ENCODE peak calls at places on chromosomes 16 and 17, in ten cellular contexts. E is heart left ventricle, U is psoas muscle, S is RWPE1, W is BE2C, A is pancreas, Z is esophagus squamous epithelium, B is cardiac muscle cell, I is AG09319, G is AG04450. R is an unnamed sample.

GRCh38 chr17:15452746-15453145 is 14.7 kb downstream of the CDRT4 start:
- DNase-seq in W (no peak), G (no peak), A (no peak), U (no peak), Z (no peak), I (no peak), B (no peak), E (no peak), S (no peak), R (no peak)

GRCh38 chr16:57999971-58000705 is at the start of gene ZNF319:
- DNase-seq in G (no peak), E (no peak), Z (no peak), B (peak), I (no peak), A (no peak), W (no peak), S (no peak), U (no peak), R (peak)

GRCh38 chr17:49898547-49899490 is 51.0 kb upstream of the TAC4 start:
- DNase-seq in S (no peak), W (no peak), U (no peak), A (no peak), I (no peak), Z (no peak), B (peak), E (no peak), G (no peak), R (no peak)

GRCh38 chr16:13543850-13544249 is 376.1 kb upstream of the ERCC4 start:
- DNase-seq in E (no peak), Z (no peak), W (no peak), A (no peak), G (no peak), S (no peak), B (no peak), I (no peak), U (no peak), R (no peak)

GRCh38 chr16:83932955-83933673 is 19.9 kb upstream of the OSGIN1 start:
- DNase-seq in B (no peak), S (no peak), G (no peak), E (no peak), I (no peak), W (no peak), Z (no peak), U (no peak), A (no peak), R (no peak)

GRCh38 chr16:21184834-21185233 is 26.4 kb downstream of the LDAF1 start:
- DNase-seq in G (no peak), B (no peak), S (no peak), W (no peak), U (no peak), E (no peak), Z (no peak), A (no peak), I (no peak), R (no peak)

GRCh38 chr17:67993998-67994361 is 2.3 kb downstream of the C17orf58 start:
- DNase-seq in E (no peak), Z (no peak), U (no peak), G (no peak), W (peak), I (no peak), A (no peak), S (peak), B (no peak), R (no peak)

GRCh38 chr16:12289175-12290063 is 312.9 kb downstream of the SNX29 start:
- DNase-seq in E (no peak), G (no peak), I (no peak), B (no peak), W (no peak), U (no peak), S (no peak), Z (no peak), A (no peak), R (no peak)

GRCh38 chr17:40791808-40792436 is 7.8 kb downstream of the KRT28 start:
- DNase-seq in U (no peak), Z (no peak), G (peak), E (no peak), W (no peak), S (peak), A (no peak), I (no peak), B (peak), R (no peak)

GRCh38 chr16:49780436-49780835 is 75.5 kb downstream of the ZNF423 start:
- DNase-seq in B (no peak), U (no peak), Z (no peak), G (no peak), W (no peak), I (no peak), E (no peak), S (no peak), A (no peak), R (no peak)

DNA sequence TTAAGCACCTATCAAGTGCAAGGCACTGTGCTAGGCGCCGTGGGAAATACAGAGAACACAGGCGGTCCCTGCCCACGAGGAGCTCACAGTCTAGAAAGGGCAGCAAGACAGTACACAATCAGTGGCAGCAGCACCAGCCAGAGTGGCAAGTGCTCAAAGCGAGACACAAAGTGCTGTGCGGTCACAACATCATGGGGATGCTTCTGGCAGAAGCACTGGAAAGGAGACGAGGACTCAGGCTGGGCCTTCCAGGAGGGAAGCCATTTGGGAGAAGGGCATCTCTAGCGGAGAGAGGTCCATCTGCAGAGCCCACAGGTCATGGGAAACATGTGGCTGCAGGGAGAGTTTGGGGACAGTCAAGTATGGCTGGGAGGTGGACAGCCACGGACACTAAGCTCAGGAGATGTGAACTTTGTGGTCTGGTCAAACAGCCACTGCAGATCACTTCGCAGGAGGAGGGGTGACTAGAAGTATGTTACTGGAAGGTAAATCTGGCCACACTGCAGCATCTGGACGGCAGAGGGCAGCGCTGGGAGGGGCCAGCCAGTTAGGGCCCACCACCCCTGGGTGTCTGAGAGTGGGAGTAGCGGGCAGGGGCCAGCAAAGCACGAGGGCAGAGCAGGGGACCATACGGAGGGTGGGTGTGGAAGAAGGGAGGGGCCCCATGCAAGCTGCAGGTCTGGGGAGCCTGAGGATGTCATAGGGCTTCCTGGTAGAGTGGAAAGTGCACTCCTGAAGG is 71.1 kb downstream of the N4BP1 start:
- DNase-seq in W (no peak), B (peak), Z (no peak), S (no peak), E (no peak), I (no peak), U (no peak), A (no peak), G (no peak), R (no peak)
- TF ChIP-seq CTCF in W (peak), B (peak), Z (no peak), S (no peak), E (peak), I (peak), U (no peak), A (no peak), G (peak), R (no peak)

DNA sequence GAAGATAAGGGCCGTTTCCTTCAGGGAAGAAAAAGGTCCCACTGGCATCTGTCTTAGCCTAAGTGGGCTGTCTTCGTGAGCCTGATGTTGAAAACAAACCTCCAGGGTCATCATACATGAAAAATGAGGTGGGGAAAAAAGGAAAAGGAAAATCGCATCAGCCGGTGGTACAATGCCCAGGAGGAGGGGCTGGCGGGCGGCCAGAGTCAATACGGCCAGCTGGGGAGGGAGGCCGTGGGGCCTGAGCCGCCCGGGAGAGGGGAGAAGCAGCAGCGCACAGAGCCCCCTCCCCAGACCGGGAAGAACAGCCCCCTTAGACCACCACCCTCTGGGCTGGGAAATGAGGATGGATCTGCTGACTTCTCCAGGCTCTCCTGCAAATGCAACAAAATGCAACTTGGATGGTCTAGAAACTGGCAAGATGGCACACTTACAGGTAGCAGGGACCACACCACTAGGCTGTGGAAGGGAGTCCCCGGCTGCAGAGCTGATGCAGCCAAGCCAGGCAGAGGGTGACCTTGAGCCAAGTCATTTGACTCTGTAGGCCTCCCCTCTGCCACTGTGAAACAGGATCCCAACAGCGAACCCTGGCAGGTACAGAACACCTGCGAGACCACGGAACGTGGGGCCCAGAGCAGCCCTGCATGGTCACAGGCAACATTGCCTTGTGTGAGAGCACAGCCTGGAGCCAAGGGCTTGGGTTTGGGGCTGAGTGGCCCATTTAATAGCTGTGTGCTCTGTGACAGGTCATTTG is 448.6 kb downstream of the SOX9 start:
- DNase-seq in U (no peak), S (no peak), A (peak), G (no peak), E (no peak), Z (no peak), W (no peak), B (no peak), I (no peak), R (peak)
- TF ChIP-seq CTCF in U (no peak), S (no peak), A (no peak), G (no peak), E (no peak), Z (no peak), W (no peak), B (no peak), I (no peak), R (no peak)

GRCh38 chr17:6066183-6066948 is 3.8 kb upstream of the WSCD1 start:
- DNase-seq in G (no peak), I (no peak), E (no peak), U (no peak), Z (no peak), W (no peak), A (no peak), S (no peak), B (no peak), R (no peak)
- TF ChIP-seq CTCF in G (no peak), I (no peak), E (no peak), U (no peak), Z (no peak), W (no peak), A (no peak), S (no peak), B (no peak), R (no peak)

GRCh38 chr16:89170346-89171215 is 967 bp upstream of the CDH15 start:
- DNase-seq in I (no peak), W (no peak), E (peak), A (peak), B (no peak), G (no peak), S (no peak), U (no peak), Z (no peak), R (no peak)
- TF ChIP-seq CTCF in I (no peak), W (no peak), E (no peak), A (no peak), B (no peak), G (no peak), S (no peak), U (no peak), Z (no peak), R (no peak)

DNA sequence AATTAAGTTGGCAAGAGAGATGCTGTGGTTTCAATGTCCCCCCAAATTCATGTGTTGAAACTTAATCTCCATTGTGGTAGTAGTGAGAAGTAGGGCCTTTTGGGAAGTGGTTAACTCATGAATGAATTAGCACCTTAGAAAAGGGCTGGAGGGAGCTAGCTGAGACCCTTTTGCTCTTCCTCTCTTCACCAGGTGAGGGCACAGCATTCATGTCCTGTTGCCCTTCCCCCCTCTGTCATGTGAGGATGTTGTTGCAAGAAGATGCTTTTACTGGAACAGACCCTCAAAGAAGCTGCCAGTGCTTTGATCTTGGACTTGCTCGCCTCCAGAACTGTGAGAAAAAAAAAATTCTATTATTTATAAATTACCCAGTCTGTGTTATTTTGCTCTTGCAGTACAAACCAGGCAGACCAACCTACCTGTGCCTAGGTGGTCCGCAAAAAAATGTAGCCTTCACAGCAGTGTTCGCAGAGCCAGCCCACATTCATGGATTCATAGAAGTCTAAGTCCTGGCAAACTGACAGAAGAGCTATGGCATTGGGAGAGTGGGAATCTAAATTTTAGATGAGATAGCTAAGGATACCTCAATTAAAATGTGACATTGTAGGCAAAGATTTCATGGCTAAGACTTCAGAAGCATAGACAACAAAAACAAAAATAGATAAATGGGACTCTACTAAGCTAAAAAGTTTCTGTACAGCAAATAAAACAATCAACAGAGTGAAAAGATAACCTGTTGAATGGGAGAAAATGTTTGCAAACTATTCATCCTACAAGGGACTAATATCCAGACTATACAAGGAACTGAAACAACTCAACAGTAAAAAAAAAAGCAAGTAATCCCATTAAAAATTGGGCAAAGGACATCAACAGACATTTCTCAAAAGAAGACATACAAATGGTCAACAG is 32.0 kb upstream of the ABCA5 start:
- DNase-seq in E (no peak), I (no peak), S (no peak), Z (no peak), U (no peak), B (peak), W (no peak), G (no peak), A (no peak), R (no peak)
- TF ChIP-seq CTCF in E (no peak), I (no peak), S (no peak), Z (no peak), U (no peak), B (no peak), W (peak), G (peak), A (no peak), R (no peak)

GRCh38 chr17:37207103-37207502 is 168.7 kb upstream of the C17orf78 start:
- DNase-seq in G (no peak), I (no peak), Z (no peak), U (no peak), E (no peak), W (no peak), S (no peak), B (no peak), A (no peak), R (no peak)

GRCh38 chr17:37213927-37214326 is 161.9 kb upstream of the C17orf78 start:
- DNase-seq in U (no peak), A (no peak), S (no peak), E (no peak), W (no peak), B (no peak), G (no peak), I (no peak), Z (no peak), R (no peak)

GRCh38 chr17:37206299-37206698 is 169.5 kb upstream of the C17orf78 start:
- DNase-seq in W (no peak), G (no peak), U (no peak), E (no peak), Z (no peak), A (no peak), S (no peak), B (no peak), I (no peak), R (no peak)

DNA sequence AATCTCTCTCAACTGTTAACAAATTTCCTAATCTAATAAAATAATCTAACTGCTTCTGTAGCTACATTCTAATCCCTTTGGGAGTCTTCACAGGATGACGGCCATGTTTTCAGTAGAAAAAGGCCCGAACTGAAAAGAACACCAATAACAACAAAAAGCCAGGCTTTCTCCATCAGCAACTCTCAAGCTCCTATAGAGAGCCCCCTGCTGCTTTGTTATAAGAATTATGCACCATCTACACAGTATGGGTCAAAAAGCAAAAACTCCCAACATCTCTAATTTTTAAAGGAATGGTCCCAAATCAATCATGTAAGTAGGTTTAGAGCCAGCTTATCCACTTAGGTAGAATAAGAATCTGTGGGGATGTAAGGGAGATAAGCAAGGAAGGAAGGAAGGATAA is 163.6 kb upstream of the C17orf78 start:
- DNase-seq in W (no peak), E (no peak), I (no peak), S (no peak), U (no peak), G (no peak), A (no peak), Z (no peak), B (no peak), R (no peak)
- TF ChIP-seq CTCF in W (peak), E (no peak), I (no peak), S (no peak), U (no peak), G (peak), A (no peak), Z (no peak), B (peak), R (no peak)

GRCh38 chr16:65938083-65938482 is 428.4 kb upstream of the CDH5 start:
- DNase-seq in B (no peak), I (no peak), Z (no peak), G (no peak), S (no peak), U (no peak), A (no peak), E (no peak), W (no peak), R (no peak)
- TF ChIP-seq CTCF in B (no peak), I (no peak), Z (no peak), G (no peak), S (no peak), U (no peak), A (no peak), E (no peak), W (no peak), R (no peak)